ENCODE peak calls at places on chromosomes 5 and 9, in four cellular contexts. I is GM23338, A is heart right ventricle, L is astrocyte of the spinal cord. G is an unnamed sample.

GRCh38 chr5:7754997-7755596 is 95.8 kb downstream of the CFAP90 start:
- DNase-seq in I (peak; percentile 84), L (peak; percentile 56), A (no peak), G (no peak)

GRCh38 chr9:5870020-5870339 is 20.7 kb upstream of the MLANA start:
- DNase-seq in A (no peak), L (no peak), I (no peak), G (no peak)

GRCh38 chr5:44536650-44537260 is 147.5 kb upstream of the FGF10 start:
- DNase-seq in I (peak; percentile 79), A (peak; percentile 18), L (peak; percentile 0), G (peak; percentile 1)

GRCh38 chr9:37283730-37284235 is 138.7 kb upstream of the GRHPR start:
- DNase-seq in L (peak; percentile 59), I (peak; percentile 21), A (no peak), G (no peak)

GRCh38 chr5:39760385-39761198 is 335.8 kb upstream of the DAB2 start:
- DNase-seq in A (peak; percentile 21), I (no peak), L (peak; percentile 97), G (peak; percentile 85)

GRCh38 chr9:86706391-86706790 is 240.9 kb downstream of the GAS1 start:
- DNase-seq in L (peak; percentile 56), A (no peak), I (peak; percentile 8), G (no peak)

GRCh38 chr5:69078921-69079537 is 14.8 kb upstream of the SLC30A5 start:
- DNase-seq in A (no peak), I (no peak), L (no peak), G (no peak)

GRCh38 chr9:115328228-115328627 is 210.3 kb upstream of the TNC start:
- DNase-seq in I (no peak), A (peak; percentile 25), L (peak; percentile 76), G (peak; percentile 55)

GRCh38 chr5:32244017-32244416 is 68.7 kb downstream of the MTMR12 start:
- DNase-seq in L (no peak), I (no peak), A (no peak), G (no peak)

GRCh38 chr5:143085319-143085917 is 315.2 kb downstream of the ARHGAP26 start:
- DNase-seq in A (peak; percentile 53), L (no peak), I (no peak), G (no peak)

GRCh38 chr9:6153425-6153824 is 62.2 kb upstream of the IL33 start:
- DNase-seq in L (no peak), I (no peak), A (no peak), G (no peak)

GRCh38 chr5:76439201-76439600 is 36.1 kb downstream of the IQGAP2 start:
- DNase-seq in I (no peak), L (no peak), A (no peak), G (no peak)

GRCh38 chr9:70945301-70945700 is 176.1 kb downstream of the TRPM3 start:
- DNase-seq in I (no peak), L (peak; percentile 37), A (no peak), G (no peak)

GRCh38 chr5:154771383-154771901 is 16.3 kb downstream of the LARP1 start:
- DNase-seq in I (peak; percentile 68), L (peak; percentile 91), A (peak; percentile 31), G (peak; percentile 61)

GRCh38 chr5:131281133-131281867 is 17.4 kb downstream of the CDC42SE2 start:
- DNase-seq in A (no peak), L (peak; percentile 27), I (no peak), G (no peak)

GRCh38 chr5:131282235-131282634 is 18.4 kb downstream of the CDC42SE2 start:
- DNase-seq in A (no peak), L (no peak), I (no peak), G (no peak)

GRCh38 chr5:131280417-131280816 is 16.6 kb downstream of the CDC42SE2 start:
- DNase-seq in L (no peak), I (no peak), A (no peak), G (no peak)

GRCh38 chr5:131279209-131279608 is 15.4 kb downstream of the CDC42SE2 start:
- DNase-seq in A (no peak), I (no peak), L (no peak), G (no peak)

DNA sequence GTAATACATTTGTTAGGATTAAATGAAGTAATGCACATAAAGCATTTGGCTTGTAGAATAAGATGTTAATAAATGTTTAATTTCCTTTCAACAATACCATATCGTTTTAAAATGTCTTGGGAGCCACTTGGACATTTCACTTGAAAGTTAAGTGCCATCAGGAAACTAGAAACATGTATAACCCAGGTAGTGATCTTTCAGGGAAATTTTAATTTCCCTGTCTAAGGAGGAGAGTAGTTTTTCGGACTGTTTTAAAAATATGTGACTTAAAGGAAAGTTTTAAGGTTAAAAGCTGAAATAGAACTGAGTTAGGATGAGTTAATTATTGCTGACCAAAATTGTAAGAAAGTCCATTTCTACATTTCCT is 18.0 kb downstream of the CDC42SE2 start:
- DNase-seq in L (no peak), I (no peak), A (no peak), G (no peak)
- H3K4me3 ChIP-seq in L (no peak overlapping the region), I (no peak overlapping the region), A (no peak overlapping the region), G (no peak overlapping the region)

GRCh38 chr5:134576386-134577021 is 51.0 kb downstream of the JADE2 start:
- DNase-seq in A (no peak), L (no peak), I (no peak), G (no peak)

GRCh38 chr5:134579284-134579771 is 53.3 kb downstream of the SAR1B start:
- DNase-seq in L (no peak), A (no peak), I (no peak), G (no peak)

GRCh38 chr5:134577022-134577795 is 51.7 kb downstream of the JADE2 start:
- DNase-seq in L (peak; percentile 61), I (no peak), A (no peak), G (no peak)

GRCh38 chr5:134578578-134579283 is 53.3 kb downstream of the JADE2 start:
- DNase-seq in L (no peak), A (no peak), I (no peak), G (no peak)

GRCh38 chr5:134577796-134578577 is 52.5 kb downstream of the JADE2 start:
- DNase-seq in I (peak; percentile 97), L (peak; percentile 77), A (peak; percentile 74), G (peak; percentile 39)
- TF ChIP-seq CTCF in I (peak; percentile 94), L (peak; percentile 89), A (peak; percentile 91), G (peak; percentile 94)

GRCh38 chr9:109246533-109246932 is 74.3 kb downstream of the EPB41L4B start:
- DNase-seq in A (no peak), I (no peak), L (no peak), G (no peak)

GRCh38 chr9:109242751-109243150 is 75.7 kb upstream of the FRRS1L start:
- DNase-seq in L (no peak), I (no peak), A (no peak), G (no peak)

GRCh38 chr9:109247228-109247627 is 73.6 kb downstream of the EPB41L4B start:
- DNase-seq in I (no peak), L (no peak), A (no peak), G (no peak)

GRCh38 chr9:109244179-109245132 is 76.4 kb downstream of the EPB41L4B start:
- DNase-seq in L (peak; percentile 77), I (peak; percentile 90), A (peak; percentile 52), G (no peak)

DNA sequence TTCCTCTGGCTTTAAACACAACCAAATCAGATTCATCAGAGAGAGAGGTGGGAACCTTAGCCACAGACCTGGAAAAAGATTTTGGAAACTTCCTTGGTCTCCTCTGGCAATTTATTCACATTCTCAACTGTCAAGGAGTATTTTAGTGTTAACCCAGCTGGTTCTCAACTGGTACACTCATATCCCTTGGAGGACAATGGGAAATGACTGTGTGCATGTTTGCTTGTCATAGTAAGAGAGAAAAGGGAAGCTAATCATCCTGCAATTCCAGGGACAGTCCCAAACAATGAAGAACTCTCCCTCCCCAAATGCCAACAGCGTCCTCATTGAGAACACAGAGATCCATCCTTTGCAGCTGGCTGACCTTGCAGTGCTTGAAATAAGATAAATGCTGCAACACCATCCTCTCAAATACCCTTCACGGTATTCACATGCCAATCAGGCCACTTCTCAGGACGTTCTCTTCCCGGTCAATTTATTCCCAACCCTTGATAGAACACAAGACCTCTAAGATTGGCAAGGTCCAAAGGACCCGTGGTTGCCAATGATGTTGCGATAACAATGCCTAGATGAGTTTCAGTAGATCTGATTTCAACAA is 75.5 kb downstream of the EPB41L4B start:
- DNase-seq in L (no peak), A (no peak), I (no peak), G (no peak)
- H3K4me3 ChIP-seq in L (no peak overlapping the region), A (no peak overlapping the region), I (no peak overlapping the region), G (no peak overlapping the region)

GRCh38 chr5:116135344-116135743 is 50.5 kb downstream of the COMMD10 start:
- DNase-seq in I (no peak), L (no peak), A (no peak), G (no peak)

GRCh38 chr5:116133281-116133680 is 48.5 kb downstream of the COMMD10 start:
- DNase-seq in A (no peak), L (no peak), I (no peak), G (no peak)

GRCh38 chr5:116142495-116142894 is 57.7 kb downstream of the COMMD10 start:
- DNase-seq in L (no peak), A (no peak), I (peak; percentile 15), G (no peak)

GRCh38 chr5:116137544-116138378 is 52.9 kb downstream of the COMMD10 start:
- DNase-seq in L (peak; percentile 72), I (peak; percentile 81), A (peak; percentile 10), G (peak; percentile 11)
- TF ChIP-seq CTCF in L (peak; percentile 64), I (peak; percentile 73), A (peak; percentile 77), G (peak; percentile 73)

GRCh38 chr9:4048441-4048840 is 251.4 kb downstream of the GLIS3 start:
- DNase-seq in A (no peak), I (peak; percentile 47), L (peak; percentile 65), G (peak; percentile 1)
- H3K4me3 ChIP-seq in A (no peak overlapping the region), I (no peak overlapping the region), L (no peak overlapping the region), G (no peak overlapping the region)

GRCh38 chr5:151022511-151023018 is 2.2 kb downstream of the GPX3 start:
- DNase-seq in I (no peak), A (peak; percentile 54), L (peak; percentile 21), G (no peak)
- TF ChIP-seq CTCF in I (no peak), A (no peak), L (no peak), G (no peak)

GRCh38 chr9:127614961-127615360 is 2.9 kb downstream of the STXBP1 start:
- DNase-seq in L (no peak), A (no peak), I (no peak), G (no peak)
- H3K4me3 ChIP-seq in L (no peak overlapping the region), A (no peak overlapping the region), I (no peak overlapping the region), G (no peak overlapping the region)

DNA sequence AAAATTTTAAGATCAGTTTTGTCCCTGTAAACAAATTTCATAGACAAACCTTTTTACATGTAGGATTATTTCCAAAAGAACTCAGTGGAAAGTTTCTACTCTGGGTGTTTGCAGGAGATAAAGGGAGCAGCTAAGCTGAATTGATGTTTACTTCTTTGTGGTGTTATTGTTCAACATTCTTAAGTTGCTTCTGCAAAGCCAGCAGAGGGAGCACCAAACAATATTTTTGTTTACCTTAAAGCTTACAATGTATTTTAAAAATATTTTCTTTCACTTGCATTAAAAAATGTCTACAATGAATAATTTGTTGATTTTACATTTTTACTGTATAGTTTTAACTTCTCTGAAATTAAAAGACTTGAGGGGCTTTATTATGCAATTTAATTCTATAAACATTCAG is 135.5 kb downstream of the ATG10 start:
- DNase-seq in A (no peak), L (peak; percentile 13), I (peak; percentile 23), G (no peak)
- TF ChIP-seq CTCF in A (peak; percentile 49), L (peak; percentile 45), I (peak; percentile 51), G (peak; percentile 38)

DNA sequence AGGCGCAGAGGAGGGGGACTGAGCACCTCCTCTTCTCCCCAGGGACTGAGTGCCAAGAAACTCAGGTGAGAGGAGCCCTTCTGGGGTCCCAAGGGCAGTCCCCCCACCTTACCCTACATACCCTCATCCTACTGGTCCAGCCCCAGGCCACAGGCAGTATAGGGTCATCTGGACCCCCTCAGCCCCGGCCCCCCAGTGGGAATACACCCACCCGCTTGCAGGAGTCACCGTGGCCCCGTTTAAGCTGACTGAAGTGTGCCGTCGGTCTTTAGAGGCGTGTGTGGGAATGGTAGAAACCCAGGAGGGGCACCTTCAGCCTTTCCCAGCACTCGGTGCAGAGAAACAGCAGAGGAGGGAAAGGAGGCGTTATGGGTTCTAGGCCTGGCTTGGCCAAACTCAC is 30.8 kb downstream of the COL15A1 start:
- DNase-seq in I (no peak), L (no peak), A (no peak), G (no peak)
- H3K4me3 ChIP-seq in I (no peak overlapping the region), L (no peak overlapping the region), A (peak overlapping the region; percentile 44), G (no peak overlapping the region)

G was measured in AG09309.